ENCODE peak calls at places on chromosomes 11 and 22, in five cellular contexts. C is NCI-H446 treated with DMSO at 0.1 percent for 48 hours; G is SW 1271; Y is CD4-positive, CD25-positive, alpha-beta regulatory T cell; T is pancreas. A is an unnamed sample.

GRCh38 chr22:39917776-39918493 is 17.1 kb downstream of the GRAP2 start:
- DNase-seq in G (no peak), C (no peak), Y (no peak), T (no peak), A (no peak)

GRCh38 chr11:78319453-78319955 is 98.1 kb downstream of the GAB2 start:
- DNase-seq in G (no peak), C (peak; percentile 47), T (no peak), Y (no peak), A (no peak)

GRCh38 chr22:23213581-23214341 is 33.5 kb downstream of the BCR start:
- DNase-seq in G (no peak), T (no peak), C (no peak), Y (no peak), A (no peak)

GRCh38 chr22:22880645-22881044 is 7.0 kb upstream of the IGLL5 start:
- DNase-seq in C (no peak), Y (no peak), G (no peak), T (no peak), A (no peak)

GRCh38 chr22:45164217-45165123 is 745 bp downstream of the NUP50 start:
- DNase-seq in G (no peak), C (no peak), Y (no peak), T (peak; percentile 63), A (peak; percentile 30)

GRCh38 chr11:31557991-31558390 is 48.4 kb downstream of the ELP4 start:
- DNase-seq in G (no peak), Y (no peak), T (no peak), C (peak; percentile 68), A (no peak)

GRCh38 chr11:63888170-63889086 is 28.5 kb downstream of the RCOR2 start:
- DNase-seq in C (no peak), Y (peak; percentile 75), T (peak; percentile 81), G (no peak), A (no peak)

GRCh38 chr11:125016413-125016812 is 46.7 kb upstream of the SLC37A2 start:
- DNase-seq in G (no peak), T (no peak), C (no peak), Y (no peak), A (no peak)

GRCh38 chr11:3942160-3942955 is 86.9 kb downstream of the STIM1 start:
- DNase-seq in C (no peak), G (no peak), Y (peak; percentile 42), T (no peak), A (no peak)

GRCh38 chr11:130462931-130463330 is 14.5 kb downstream of the ADAMTS15 start:
- DNase-seq in G (no peak), T (no peak), Y (no peak), C (no peak), A (no peak)

GRCh38 chr11:2156416-2157182 is 4.4 kb downstream of the INS start:
- DNase-seq in T (peak; percentile 87), Y (peak; percentile 16), C (no peak), G (peak; percentile 56), A (peak; percentile 83)

GRCh38 chr11:127574528-127574927 is 574.0 kb upstream of the KIRREL3 start:
- DNase-seq in G (no peak), T (no peak), Y (no peak), C (no peak), A (no peak)

GRCh38 chr11:64776425-64776824 is 1.9 kb downstream of the SF1 start:
- DNase-seq in Y (no peak), C (no peak), G (no peak), T (no peak), A (no peak)

GRCh38 chr22:43042101-43042780 is 27.3 kb upstream of the PACSIN2 start:
- DNase-seq in Y (no peak), T (peak; percentile 50), G (no peak), C (peak; percentile 63), A (no peak)

GRCh38 chr11:728901-729491 is 18.3 kb upstream of the TALDO1 start:
- DNase-seq in T (peak; percentile 48), G (no peak), Y (no peak), C (no peak), A (no peak)

GRCh38 chr22:46003271-46004091 is 26.5 kb upstream of the WNT7B start:
- DNase-seq in Y (no peak), T (peak; percentile 30), G (no peak), C (no peak), A (no peak)

GRCh38 chr11:61004841-61005240 is 33.4 kb downstream of the CD6 start:
- DNase-seq in G (no peak), Y (peak; percentile 45), C (no peak), T (no peak), A (no peak)

GRCh38 chr11:125170406-125171031 is 6.0 kb downstream of the PKNOX2 start:
- DNase-seq in C (peak; percentile 24), Y (no peak), G (no peak), T (peak; percentile 51), A (no peak)

GRCh38 chr22:20019661-20020532 is 1.0 kb upstream of the TANGO2 start:
- DNase-seq in Y (no peak), T (no peak), G (no peak), C (no peak), A (no peak)

GRCh38 chr22:29206372-29207230 is 905 bp downstream of the EMID1 start:
- DNase-seq in T (no peak), G (no peak), Y (no peak), C (no peak), A (no peak)

GRCh38 chr22:19197997-19198865 is 19.7 kb upstream of the SLC25A1 start:
- DNase-seq in Y (no peak), G (no peak), C (no peak), T (no peak), A (no peak)

GRCh38 chr22:47107431-47107830 is 345.0 kb downstream of the TBC1D22A start:
- DNase-seq in C (no peak), T (no peak), G (peak; percentile 57), Y (no peak), A (no peak)

GRCh38 chr22:46178755-46179505 is 28.6 kb downstream of the PPARA start:
- DNase-seq in Y (no peak), G (peak; percentile 65), T (no peak), C (no peak), A (no peak)

GRCh38 chr11:729492-730074 is 17.7 kb upstream of the TALDO1 start:
- DNase-seq in C (no peak), T (peak; percentile 40), Y (no peak), G (no peak), A (no peak)

GRCh38 chr22:43289976-43290663 is 53.1 kb downstream of the SCUBE1 start:
- DNase-seq in Y (no peak), T (no peak), C (peak; percentile 74), G (no peak), A (no peak)

GRCh38 chr22:19765477-19766234 is 5.1 kb downstream of the TBX1 start:
- DNase-seq in G (no peak), Y (no peak), C (no peak), T (no peak), A (no peak)

GRCh38 chr11:9461760-9462134 is 935 bp downstream of the ZNF143 start:
- DNase-seq in C (no peak), G (no peak), T (no peak), Y (no peak), A (no peak)

GRCh38 chr11:94968334-94968958 is 4.9 kb downstream of the CWC15 start:
- DNase-seq in G (peak; percentile 77), T (no peak), Y (no peak), C (peak; percentile 14), A (no peak)

GRCh38 chr11:17734986-17735822 is 623 bp downstream of the KCNC1 start:
- DNase-seq in Y (no peak), G (peak; percentile 4), C (peak; percentile 4), T (peak; percentile 79), A (peak; percentile 62)

GRCh38 chr11:14617241-14618027 is 26.2 kb upstream of the PDE3B start:
- DNase-seq in C (no peak), G (no peak), Y (no peak), T (no peak), A (no peak)

GRCh38 chr22:35357883-35358621 is 22.8 kb upstream of the HMOX1 start:
- DNase-seq in C (no peak), G (peak; percentile 58), Y (no peak), T (no peak), A (no peak)

GRCh38 chr22:38869663-38870062 is 2.4 kb downstream of the CBX6 start:
- DNase-seq in C (no peak), T (no peak), Y (no peak), G (no peak), A (no peak)

GRCh38 chr22:46958191-46958590 is 195.7 kb downstream of the TBC1D22A start:
- DNase-seq in C (no peak), Y (no peak), G (no peak), T (no peak), A (no peak)

GRCh38 chr11:116217006-116217405 is 555.8 kb downstream of the BUD13 start:
- DNase-seq in G (peak; percentile 5), Y (no peak), C (peak; percentile 21), T (no peak), A (no peak)

GRCh38 chr22:31340765-31341247 is 5.3 kb downstream of the PATZ1 start:
- DNase-seq in C (no peak), Y (no peak), T (no peak), G (no peak), A (no peak)

GRCh38 chr22:21939392-21940319 is 13.0 kb downstream of the PPM1F start:
- DNase-seq in G (no peak), Y (no peak), T (no peak), C (no peak), A (no peak)

GRCh38 chr11:29623144-29623722 is 393.6 kb downstream of the KCNA4 start:
- DNase-seq in C (no peak), G (no peak), T (no peak), Y (no peak), A (no peak)

GRCh38 chr22:17570851-17571631 is 7.7 kb downstream of the SLC25A18 start:
- DNase-seq in Y (no peak), G (no peak), T (peak; percentile 44), C (no peak), A (no peak)

GRCh38 chr11:79561496-79561895 is 120.7 kb upstream of the TENM4 start:
- DNase-seq in T (no peak), G (no peak), C (no peak), Y (no peak), A (no peak)

GRCh38 chr11:117634756-117635593 is 162.0 kb downstream of the DSCAML1 start:
- DNase-seq in G (no peak), T (no peak), Y (no peak), C (no peak), A (no peak)

A was measured in GM19239.